ENCODE peak calls at places on chromosomes 3 and 15, in five cellular contexts. O, N, M, W and V are unnamed samples. For H3K4me1, the result is how much of the 10 kb centered on the place peaks cover.

GRCh38 chr15:20344601-20345400 is 196.8 kb downstream of the GOLGA6L6 start:
- DNase-seq in M (no peak), W (no peak), O (peak), N (peak), V (no peak)

GRCh38 chr3:68817243-68817642 is 115.1 kb downstream of the TAFA4 start:
- DNase-seq in M (no peak), N (no peak), O (no peak), W (no peak), V (no peak)

GRCh38 chr3:189298469-189299375 is 127.0 kb downstream of the TPRG1 start:
- DNase-seq in W (no peak), O (no peak), M (no peak), N (no peak), V (no peak)

GRCh38 chr3:130546920-130547679 is 30.1 kb downstream of the COL6A6 start:
- DNase-seq in M (no peak), W (no peak), N (no peak), O (no peak), V (no peak)

GRCh38 chr3:122356402-122356801 is 26.6 kb downstream of the MIX23 start:
- DNase-seq in W (peak), N (no peak), O (no peak), M (peak), V (peak)

GRCh38 chr15:58469432-58470353 is 37.9 kb downstream of the LIPC start:
- DNase-seq in N (peak), W (peak), O (peak), M (peak), V (peak)

GRCh38 chr15:38705421-38706219 is 141.0 kb upstream of the RASGRP1 start:
- DNase-seq in W (no peak), O (no peak), M (no peak), N (no peak), V (no peak)

GRCh38 chr3:194536883-194537637 is 50.3 kb upstream of the ATP13A3 start:
- DNase-seq in W (peak), M (peak), N (peak), O (no peak), V (peak)

GRCh38 chr15:63372018-63372705 is 9.5 kb downstream of the CA12 start:
- DNase-seq in W (no peak), O (peak), N (no peak), M (no peak), V (no peak)

GRCh38 chr3:113496924-113497323 is 18.0 kb downstream of the SPICE1 start:
- DNase-seq in W (no peak), M (no peak), O (no peak), N (no peak), V (no peak)

GRCh38 chr3:194092770-194093336 is 43.1 kb upstream of the HES1 start:
- DNase-seq in W (no peak), N (no peak), O (no peak), M (no peak), V (no peak)

GRCh38 chr3:53103566-53104296 is 26.5 kb downstream of the RFT1 start:
- DNase-seq in O (no peak), M (no peak), N (no peak), W (no peak), V (no peak)

GRCh38 chr3:196741401-196741761 is 1.7 kb downstream of the PAK2 start:
- DNase-seq in W (no peak), O (no peak), N (no peak), M (no peak), V (no peak)

GRCh38 chr15:70400766-70401541 is 303.2 kb upstream of the TLE3 start:
- DNase-seq in W (no peak), O (no peak), M (no peak), N (no peak), V (no peak)

GRCh38 chr3:155604967-155605366 is 139.9 kb downstream of the PLCH1 start:
- DNase-seq in M (no peak), N (no peak), O (no peak), W (no peak), V (no peak)

GRCh38 chr3:32540899-32541298 is 29.8 kb downstream of the DYNC1LI1 start:
- DNase-seq in O (no peak), W (no peak), N (no peak), M (no peak), V (no peak)

GRCh38 chr15:91104111-91104510 is 4.1 kb downstream of the SV2B start:
- DNase-seq in O (no peak), W (no peak), N (no peak), M (no peak), V (no peak)

DNA sequence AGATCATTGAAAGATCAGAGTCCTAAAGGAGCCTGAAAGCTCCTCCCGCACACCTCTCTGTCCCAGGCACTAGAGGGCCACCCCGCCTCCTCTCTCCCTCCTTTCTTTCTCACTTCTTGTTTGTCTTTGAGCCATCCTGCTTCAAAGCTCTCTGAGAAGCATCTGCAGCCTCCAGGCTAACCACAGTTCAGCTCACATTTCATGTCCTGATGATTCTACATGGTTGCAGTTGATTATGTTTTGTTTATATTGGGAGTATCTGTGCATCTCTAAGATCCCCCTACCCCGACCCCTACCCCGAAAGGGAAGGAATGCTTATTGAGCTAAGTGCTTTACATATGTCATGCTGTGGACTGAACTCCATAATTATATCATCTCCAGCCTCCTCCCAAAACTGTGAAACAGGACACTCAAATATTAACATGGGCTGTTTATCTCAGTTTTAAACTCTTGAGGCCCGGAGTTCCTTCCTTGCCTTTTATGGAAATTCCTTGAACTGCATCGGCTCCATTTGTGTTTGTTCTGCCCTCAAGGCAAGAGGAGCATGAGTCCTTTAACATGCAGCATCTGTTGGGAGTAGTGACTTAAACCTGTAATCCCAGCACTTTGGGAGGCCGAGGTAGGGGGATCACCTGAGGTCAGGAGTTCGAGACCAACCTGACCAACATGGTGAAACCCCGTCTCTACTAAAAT is 30.9 kb downstream of the MGLL start:
- DNase-seq in M (peak), O (peak), N (no peak), W (peak), V (peak)
- TF ChIP-seq CTCF in M (no peak), O (peak), N (no peak), W (no peak), V (peak)

GRCh38 chr3:135981701-135982403 is 16.3 kb downstream of the PPP2R3A start:
- DNase-seq in N (no peak), W (no peak), O (no peak), M (no peak), V (no peak)

GRCh38 chr3:135987647-135988046 is 22.1 kb downstream of the PPP2R3A start:
- DNase-seq in N (no peak), O (no peak), W (no peak), M (no peak), V (no peak)

GRCh38 chr3:135980343-135980742 is 14.8 kb downstream of the PPP2R3A start:
- DNase-seq in N (no peak), M (no peak), O (no peak), W (no peak), V (no peak)

GRCh38 chr3:135982404-135982761 is 16.9 kb downstream of the PPP2R3A start:
- DNase-seq in M (no peak), N (no peak), W (no peak), O (no peak), V (no peak)

GRCh38 chr3:135982922-135983581 is 17.5 kb downstream of the PPP2R3A start:
- DNase-seq in W (no peak), M (no peak), N (no peak), O (no peak), V (no peak)
- H3K27ac ChIP-seq in W (no peak), M (no peak), N (no peak), O (peak), V (peak)

DNA sequence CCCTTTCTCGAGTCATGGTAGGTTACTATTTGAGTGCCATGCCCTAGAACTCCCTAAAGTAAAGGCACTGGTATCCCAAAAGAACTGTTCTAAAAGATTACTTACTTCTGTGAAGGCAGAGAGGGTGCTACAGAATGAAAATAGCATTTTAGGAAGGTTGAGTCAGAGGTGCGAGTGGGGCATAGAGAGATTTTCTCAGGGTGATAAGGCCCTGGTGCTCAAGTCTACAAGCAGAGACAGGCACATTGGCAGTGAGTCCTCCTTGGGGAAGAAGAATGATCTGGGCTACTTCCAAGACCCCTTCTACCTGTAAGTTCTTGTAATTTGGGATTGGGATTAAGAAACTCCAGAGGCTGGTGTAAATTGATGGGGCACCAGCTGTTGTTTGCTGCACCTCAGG is 96.7 kb downstream of the AKAP13 start:
- DNase-seq in N (no peak), M (no peak), W (no peak), O (no peak), V (no peak)
- H3K4me1 ChIP-seq in N (under half), M (under half), W (under half), O (half or more), V (under half)

DNA sequence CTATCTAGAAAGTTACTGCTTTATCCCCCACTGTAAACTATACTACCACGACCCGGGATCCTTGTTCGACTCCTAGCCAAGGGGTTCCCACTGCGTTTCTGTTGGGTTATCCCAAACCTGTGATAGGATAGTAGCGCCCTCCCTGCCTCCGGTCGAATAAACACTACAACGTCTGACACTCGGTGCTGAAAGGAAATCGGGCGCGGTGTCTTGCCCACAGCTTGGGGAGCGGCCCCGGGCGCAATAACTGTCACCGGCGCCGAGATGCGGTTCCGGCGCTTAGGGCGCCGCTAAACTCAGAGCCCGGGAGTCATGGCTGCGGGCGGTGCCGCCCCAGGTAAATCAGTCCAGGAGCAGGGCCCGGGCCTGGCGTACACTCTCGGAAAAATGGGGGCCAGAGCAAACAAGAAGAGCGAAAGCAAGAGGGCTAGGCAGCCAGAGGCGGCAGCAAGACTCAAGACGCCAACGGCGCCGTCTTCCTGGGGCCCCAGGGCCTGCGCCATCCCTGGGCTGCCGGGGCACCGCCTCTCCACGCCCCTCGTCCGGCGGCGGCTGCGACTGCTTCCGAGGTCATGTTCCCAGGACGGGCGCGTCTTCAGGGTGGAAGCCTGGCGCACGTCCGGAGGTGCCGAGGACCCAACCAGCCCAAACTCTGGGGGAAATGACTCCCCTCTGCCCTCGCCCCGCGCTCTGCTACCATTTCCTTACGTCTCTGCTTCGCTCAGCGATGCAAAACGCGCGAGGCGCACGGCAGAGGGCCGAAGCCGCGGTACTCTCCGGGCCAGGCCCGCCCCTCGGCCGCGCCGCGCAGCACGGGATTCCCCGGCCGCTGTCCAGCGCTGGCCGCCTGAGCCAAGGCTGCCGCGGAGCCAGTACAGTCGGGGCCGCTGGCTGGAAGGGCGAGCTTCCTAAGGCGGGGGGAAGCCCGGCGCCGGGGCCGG is at the start of gene DUT:
- DNase-seq in W (peak), O (peak), M (peak), N (peak), V (peak)
- TF ChIP-seq CTCF in W (no peak), O (no peak), M (no peak), N (no peak), V (no peak)